ENCODE peak calls at places on chromosomes 1 and 21, in ten cellular contexts. B is stimulated activated naive B cell treated with anti-CD40 and anti-IgM and Interleukin-4, amounts not matched to agents 10 μg/mL and 1 μg/mL and 100 μg/mL, for 72 hours; S is SJSA1; G is NCI-H1436; A is mesendoderm; P is activated CD4-positive, alpha-beta T cell treated with anti-CD3 and anti-CD28 coated beads, Interleukin-2, amount 50 U/mL, for 4 hours; O is upper lobe of right lung; R is NCI-H1930; I is A549; Q is T-helper 2 cell. L is an unnamed sample.

GRCh38 chr1:28144203-28145135 is 32.0 kb downstream of the PTAFR start:
- DNase-seq in B (peak; percentile 45), S (peak; percentile 21), G (no peak), A (peak; percentile 42), P (no peak), O (no peak), R (no peak), I (no peak), Q (no peak), L (no peak)

GRCh38 chr1:234631721-234632125 is 21.7 kb upstream of the IRF2BP2 start:
- DNase-seq in B (no peak), S (peak; percentile 95), G (no peak), A (peak; percentile 90), P (no peak), O (no peak), R (no peak), I (peak; percentile 53), Q (no peak), L (no peak)

GRCh38 chr1:203444077-203444683 is 31.4 kb upstream of the PRELP start:
- DNase-seq in B (no peak), S (no peak), G (no peak), A (no peak), P (no peak), O (no peak), R (no peak), I (no peak), Q (no peak), L (no peak)

GRCh38 chr21:38227401-38227800 is 29.4 kb upstream of the KCNJ15 start:
- DNase-seq in B (no peak), S (no peak), G (no peak), A (no peak), P (no peak), O (no peak), R (no peak), I (no peak), Q (no peak), L (no peak)

GRCh38 chr21:35635261-35635660 is 425.1 kb downstream of the SETD4 start:
- DNase-seq in B (no peak), S (no peak), G (no peak), A (no peak), P (no peak), O (no peak), R (no peak), I (no peak), Q (no peak), L (no peak)

GRCh38 chr1:174051956-174052355 is 29.8 kb upstream of the RC3H1 start:
- DNase-seq in B (no peak), S (no peak), G (no peak), A (no peak), P (no peak), O (no peak), R (no peak), I (no peak), Q (no peak), L (peak; percentile 16)

GRCh38 chr21:33931799-33932390 is 16.3 kb upstream of the ATP5PO start:
- DNase-seq in B (no peak), S (peak; percentile 63), G (no peak), A (no peak), P (no peak), O (no peak), R (no peak), I (no peak), Q (no peak), L (no peak)

GRCh38 chr1:53370369-53370961 is 42.6 kb upstream of the LRP8 start:
- DNase-seq in B (no peak), S (no peak), G (no peak), A (no peak), P (no peak), O (peak; percentile 39), R (no peak), I (no peak), Q (no peak), L (no peak)

GRCh38 chr1:233057836-233058235 is 107.4 kb downstream of the NTPCR start:
- DNase-seq in B (no peak), S (no peak), G (no peak), A (no peak), P (no peak), O (no peak), R (no peak), I (no peak), Q (no peak), L (no peak)

GRCh38 chr1:193408782-193409293 is 222.4 kb upstream of the B3GALT2 start:
- DNase-seq in B (no peak), S (peak; percentile 73), G (no peak), A (peak; percentile 74), P (no peak), O (peak; percentile 77), R (no peak), I (peak; percentile 6), Q (no peak), L (no peak)

GRCh38 chr1:89616844-89617627 is 15.9 kb upstream of the LRRC8C start:
- DNase-seq in B (no peak), S (no peak), G (no peak), A (no peak), P (no peak), O (no peak), R (no peak), I (no peak), Q (no peak), L (no peak)

L was measured in NCI-H2227 treated with DMSO at 0.1 percent for 48 hours.